ENCODE peak calls at places on chromosomes 2 and 18, in eight cellular contexts. I is HepG2, R is K562, A is HCT116, G is GM12878, F is A549, Y is Panc1, V is SK-N-SH. U is an unnamed sample.

GRCh38 chr2:173339807-173340206 is 14.9 kb upstream of the CDCA7 start:
- DNase-seq in V (no peak), A (no peak), R (no peak), Y (no peak), G (no peak), F (no peak), I (no peak), U (no peak)

GRCh38 chr2:232363784-232364615 is 14.6 kb upstream of the ALPP start:
- DNase-seq in V (no peak), Y (no peak), R (no peak), I (no peak), G (peak; percentile 24), A (no peak), F (no peak), U (no peak)

GRCh38 chr2:106816974-106817373 is 69.0 kb downstream of the ST6GAL2 start:
- DNase-seq in A (no peak), V (no peak), Y (no peak), R (no peak), F (no peak), I (no peak), G (no peak), U (no peak)

GRCh38 chr2:6943523-6943922 is 26.3 kb downstream of the RNF144A start:
- DNase-seq in F (no peak), R (no peak), G (no peak), I (no peak), A (no peak), Y (no peak), V (no peak), U (no peak)

GRCh38 chr2:238518127-238518827 is 91.5 kb downstream of the ASB1 start:
- DNase-seq in A (no peak), R (no peak), G (no peak), F (no peak), V (no peak), I (peak; percentile 92), Y (no peak), U (no peak)

GRCh38 chr2:233083782-233084181 is 23.6 kb downstream of the INPP5D start:
- DNase-seq in F (no peak), V (no peak), G (no peak), A (no peak), I (no peak), Y (no peak), R (no peak), U (no peak)

GRCh38 chr2:2492800-2493199 is 161.7 kb upstream of the MYT1L start:
- DNase-seq in A (no peak), R (no peak), F (no peak), Y (no peak), G (no peak), I (no peak), V (no peak), U (no peak)

GRCh38 chr2:25445464-25445863 is 103.7 kb upstream of the DNMT3A start:
- DNase-seq in G (no peak), A (no peak), F (no peak), I (peak; percentile 10), V (no peak), R (no peak), Y (no peak), U (peak; percentile 48)

GRCh38 chr2:69755862-69756467 is 14.0 kb downstream of the ANXA4 start:
- DNase-seq in G (no peak), I (peak; percentile 48), A (peak; percentile 78), V (no peak), F (peak; percentile 86), Y (peak; percentile 63), R (no peak), U (no peak)

GRCh38 chr18:48902856-48903601 is 47.7 kb downstream of the SMAD7 start:
- DNase-seq in A (no peak), V (no peak), G (no peak), R (peak; percentile 50), F (no peak), I (peak; percentile 67), Y (no peak), U (no peak)

DNA sequence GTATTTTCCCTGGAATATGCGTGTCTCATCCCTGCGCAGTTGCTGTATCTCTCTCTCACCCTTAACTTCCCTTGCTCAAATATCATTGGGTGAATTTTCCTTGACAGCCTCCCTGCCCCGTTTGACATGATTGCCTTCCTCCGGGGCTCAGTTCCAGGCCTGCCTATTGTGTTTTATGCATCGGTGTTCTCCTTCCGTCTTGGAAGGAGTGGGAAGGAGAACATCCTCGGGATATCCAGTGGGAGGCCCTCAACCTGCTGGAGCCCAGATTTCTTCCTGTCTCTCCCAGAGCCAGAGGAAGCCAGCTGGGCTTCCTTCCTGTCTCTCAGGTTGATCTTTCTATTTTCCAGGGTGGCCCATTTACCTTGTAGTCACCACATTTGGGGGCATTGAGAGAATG is 434.7 kb upstream of the HS6ST1 start:
- DNase-seq in R (no peak), F (no peak), A (no peak), Y (no peak), G (no peak), V (no peak), I (no peak), U (no peak)
- H3K4me1 ChIP-seq in R (no peaks in the 10 kb centered on the region), F (no peaks in the 10 kb centered on the region), A (no peaks in the 10 kb centered on the region), Y (peaks cover 3% of the 10 kb centered on the region), G (peaks cover 12% of the 10 kb centered on the region), V (peaks cover 11% of the 10 kb centered on the region), I (no peaks in the 10 kb centered on the region), U (peaks cover 15% of the 10 kb centered on the region)

GRCh38 chr2:158754303-158754611 is 40.9 kb upstream of the DAPL1 start:
- DNase-seq in V (no peak), G (no peak), R (no peak), Y (no peak), A (no peak), I (no peak), F (no peak), U (no peak)

GRCh38 chr2:158755310-158755709 is 39.8 kb upstream of the DAPL1 start:
- DNase-seq in R (no peak), V (no peak), A (no peak), Y (no peak), I (peak; percentile 22), F (no peak), G (no peak), U (no peak)

GRCh38 chr2:158755738-158756137 is 39.4 kb upstream of the DAPL1 start:
- DNase-seq in R (peak; percentile 24), F (no peak), V (no peak), G (no peak), I (no peak), Y (no peak), A (peak; percentile 24), U (peak; percentile 72)

GRCh38 chr2:158756331-158756730 is 38.8 kb upstream of the DAPL1 start:
- DNase-seq in I (no peak), G (no peak), Y (no peak), R (no peak), F (no peak), V (no peak), A (no peak), U (no peak)

GRCh38 chr2:158753561-158754302 is 41.4 kb upstream of the DAPL1 start:
- DNase-seq in R (peak; percentile 80), V (peak; percentile 71), G (no peak), F (peak; percentile 70), A (peak; percentile 48), Y (peak; percentile 63), I (peak; percentile 62), U (peak; percentile 88)
- H3K4me3 ChIP-seq in R (no peak overlapping the region), V (peak overlapping the region; percentile 27), G (no peak overlapping the region), F (no peak overlapping the region), A (no peak overlapping the region), Y (no peak overlapping the region), I (peak overlapping the region; percentile 35), U (peak overlapping the region; percentile 36)

GRCh38 chr2:111116016-111116746 is 4.5 kb upstream of the BCL2L11 start:
- DNase-seq in V (no peak), I (no peak), R (no peak), Y (no peak), F (no peak), A (no peak), G (peak; percentile 74), U (no peak)

GRCh38 chr2:111118455-111119003 is 2.2 kb upstream of the BCL2L11 start:
- DNase-seq in R (no peak), V (no peak), I (no peak), A (no peak), Y (no peak), G (no peak), F (no peak), U (peak; percentile 53)

GRCh38 chr2:111117666-111118454 is 2.9 kb upstream of the BCL2L11 start:
- DNase-seq in A (no peak), R (no peak), Y (no peak), F (peak; percentile 67), G (no peak), I (no peak), V (no peak), U (peak; percentile 47)

GRCh38 chr2:111119004-111119846 is 1.5 kb upstream of the BCL2L11 start:
- DNase-seq in Y (no peak), F (no peak), R (no peak), A (no peak), V (no peak), G (no peak), I (no peak), U (peak; percentile 43)

DNA sequence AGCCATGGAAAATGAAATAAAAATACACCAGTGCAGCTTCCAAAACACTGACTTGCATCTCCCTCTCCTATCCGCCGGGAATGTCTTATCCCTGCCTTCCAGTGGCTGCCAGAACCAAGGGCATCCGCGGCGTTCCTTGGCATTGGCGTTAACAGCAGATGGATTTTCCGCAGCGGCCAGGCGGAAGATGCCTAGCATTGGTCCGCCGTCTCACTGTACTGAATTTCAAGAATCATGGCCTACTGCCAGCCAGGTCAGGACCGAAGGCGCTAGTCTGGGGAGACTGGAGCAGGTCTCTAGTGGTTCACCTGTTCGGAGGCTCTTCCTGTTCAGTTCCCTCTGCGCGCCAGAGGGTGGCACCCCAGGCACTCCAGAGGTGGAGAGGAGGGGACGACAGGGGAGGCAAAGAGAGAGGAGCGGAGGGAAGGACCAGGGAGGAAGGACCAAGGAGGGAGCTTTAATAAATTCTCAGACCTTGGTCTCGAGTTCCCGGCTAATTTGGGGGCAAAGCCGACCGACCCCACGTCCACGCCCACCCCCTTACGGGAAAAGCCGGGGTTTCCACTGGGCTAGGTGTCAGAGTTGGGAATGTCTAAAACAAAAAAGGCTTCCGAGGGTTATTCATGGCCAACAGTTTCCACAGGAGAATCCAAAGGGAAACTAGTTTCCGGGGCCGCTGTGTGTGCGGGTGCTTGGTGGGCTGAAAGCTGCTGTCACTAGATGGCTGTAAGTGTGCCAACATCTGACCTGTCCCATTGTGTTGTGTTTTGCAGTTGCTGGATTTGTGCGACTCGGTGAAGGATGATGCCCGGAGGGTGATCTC is 3.7 kb upstream of the BCL2L11 start:
- DNase-seq in V (peak; percentile 80), A (peak; percentile 75), Y (peak; percentile 63), I (peak; percentile 82), G (peak; percentile 46), R (peak; percentile 65), F (peak; percentile 86), U (peak; percentile 95)
- TF ChIP-seq REST in V (no peak), A (no peak), Y (no peak), I (no peak), G (no peak), R (no peak), F (no peak), U (no peak)

DNA sequence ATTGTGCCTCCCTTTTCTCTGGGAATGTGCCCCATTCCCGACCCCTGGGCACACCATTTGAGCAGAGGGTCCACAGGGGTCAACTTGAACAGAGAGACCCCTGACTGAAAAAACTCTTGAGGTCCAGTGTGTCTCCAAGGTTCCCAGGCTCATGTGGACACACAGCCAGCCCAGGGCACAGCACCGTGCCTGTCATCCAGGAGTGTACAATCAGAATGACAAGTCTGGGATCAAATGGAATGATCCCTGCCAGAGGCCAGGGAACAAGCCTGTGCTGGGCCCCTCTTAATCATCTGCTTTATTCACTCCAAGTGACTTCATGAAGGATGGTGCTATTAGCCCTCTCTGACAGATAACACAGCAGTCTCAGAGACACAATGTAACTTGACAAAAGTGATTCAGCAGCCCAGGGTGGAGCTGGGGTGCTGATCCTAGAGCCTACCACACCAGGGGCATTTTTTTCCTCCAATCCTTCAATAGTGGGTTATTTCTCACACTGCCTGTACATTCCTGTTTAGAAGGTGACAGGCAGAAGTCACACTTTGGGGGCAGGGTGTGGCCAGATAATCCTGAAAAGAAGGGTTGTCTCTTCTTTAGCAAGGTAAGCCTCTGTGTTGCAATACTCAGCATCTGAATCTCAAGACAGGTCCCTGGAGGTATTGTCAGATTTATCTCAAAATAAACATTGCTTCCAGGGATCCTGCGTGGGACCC is 84.0 kb upstream of the TMEM200C start:
- DNase-seq in F (no peak), A (no peak), I (no peak), R (no peak), V (no peak), Y (no peak), G (no peak), U (no peak)
- H3K4me1 ChIP-seq in F (no peaks in the 10 kb centered on the region), A (no peaks in the 10 kb centered on the region), I (peaks cover 15% of the 10 kb centered on the region), R (no peaks in the 10 kb centered on the region), V (peaks cover 3% of the 10 kb centered on the region), Y (no peaks in the 10 kb centered on the region), G (peaks cover 61% of the 10 kb centered on the region), U (no peaks in the 10 kb centered on the region)

U was measured in GM23338.